ENCODE peak calls at places on chromosome 19, in five cellular contexts. One of them, this sample, is unnamed.

GRCh38 chr19:28140201-28140600 is 1072.8 kb downstream of the UQCRFS1 start:
- DNase-seq in right lobe of liver: no peak
- DNase-seq in GM23248: no peak
- DNase-seq in Caco-2: no peak
- DNase-seq in left lung: no peak
- DNase-seq in this sample: no peak

GRCh38 chr19:4267101-4267900 is 11.8 kb upstream of the SHD start:
- DNase-seq in right lobe of liver: peak; percentile 76
- DNase-seq in GM23248: peak; percentile 49
- DNase-seq in Caco-2: peak; percentile 70
- DNase-seq in left lung: peak; percentile 86
- DNase-seq in this sample: peak; percentile 56

GRCh38 chr19:46963093-46963734 is 56.4 kb upstream of the NPAS1 start:
- DNase-seq in right lobe of liver: no peak
- DNase-seq in GM23248: peak; percentile 96
- DNase-seq in Caco-2: no peak
- DNase-seq in left lung: no peak
- DNase-seq in this sample: no peak

GRCh38 chr19:16599655-16600346 is 27.6 kb upstream of the SLC35E1 start:
- DNase-seq in right lobe of liver: no peak
- DNase-seq in GM23248: no peak
- DNase-seq in Caco-2: no peak
- DNase-seq in left lung: peak; percentile 38
- DNase-seq in this sample: no peak

GRCh38 chr19:46225558-46226004 is 4.0 kb upstream of the IGFL1 start:
- DNase-seq in right lobe of liver: no peak
- DNase-seq in GM23248: peak; percentile 25
- DNase-seq in Caco-2: peak; percentile 23
- DNase-seq in left lung: no peak
- DNase-seq in this sample: no peak

GRCh38 chr19:29410974-29411615 is 114.7 kb upstream of the VSTM2B start:
- DNase-seq in right lobe of liver: no peak
- DNase-seq in GM23248: peak; percentile 7
- DNase-seq in Caco-2: no peak
- DNase-seq in left lung: peak; percentile 20
- DNase-seq in this sample: peak; percentile 14

GRCh38 chr19:6718741-6719539 is 1.5 kb downstream of the C3 start:
- DNase-seq in right lobe of liver: peak; percentile 97
- DNase-seq in GM23248: peak; percentile 58
- DNase-seq in Caco-2: peak; percentile 37
- DNase-seq in left lung: peak; percentile 81
- DNase-seq in this sample: no peak

GRCh38 chr19:43560687-43561086 is 14.6 kb downstream of the XRCC1 start:
- DNase-seq in right lobe of liver: no peak
- DNase-seq in GM23248: peak; percentile 59
- DNase-seq in Caco-2: peak; percentile 55
- DNase-seq in left lung: peak; percentile 17
- DNase-seq in this sample: no peak

GRCh38 chr19:3466630-3467029 is 13.7 kb downstream of the SMIM24 start:
- DNase-seq in right lobe of liver: no peak
- DNase-seq in GM23248: no peak
- DNase-seq in Caco-2: no peak
- DNase-seq in left lung: no peak
- DNase-seq in this sample: no peak

GRCh38 chr19:14370169-14370998 is 10.9 kb upstream of the ADGRE5 start:
- DNase-seq in right lobe of liver: no peak
- DNase-seq in GM23248: peak; percentile 32
- DNase-seq in Caco-2: no peak
- DNase-seq in left lung: no peak
- DNase-seq in this sample: no peak

GRCh38 chr19:32581704-32582164 is 744 bp downstream of the PDCD5 start:
- DNase-seq in right lobe of liver: peak; percentile 59
- DNase-seq in GM23248: peak; percentile 67
- DNase-seq in Caco-2: peak; percentile 51
- DNase-seq in left lung: peak; percentile 81
- DNase-seq in this sample: no peak

GRCh38 chr19:17424743-17425365 is 5.0 kb downstream of the MVB12A start:
- DNase-seq in right lobe of liver: no peak
- DNase-seq in GM23248: peak; percentile 24
- DNase-seq in Caco-2: peak; percentile 65
- DNase-seq in left lung: peak; percentile 68
- DNase-seq in this sample: no peak

GRCh38 chr19:5292843-5293606 is 47.6 kb downstream of the PTPRS start:
- DNase-seq in right lobe of liver: no peak
- DNase-seq in GM23248: peak; percentile 92
- DNase-seq in Caco-2: no peak
- DNase-seq in left lung: peak; percentile 81
- DNase-seq in this sample: peak; percentile 49

GRCh38 chr19:18716857-18717256 is 33.4 kb downstream of the CRTC1 start:
- DNase-seq in right lobe of liver: no peak
- DNase-seq in GM23248: no peak
- DNase-seq in Caco-2: no peak
- DNase-seq in left lung: no peak
- DNase-seq in this sample: no peak

GRCh38 chr19:18718846-18719458 is 35.5 kb downstream of the CRTC1 start:
- DNase-seq in right lobe of liver: no peak
- DNase-seq in GM23248: no peak
- DNase-seq in Caco-2: no peak
- DNase-seq in left lung: no peak
- DNase-seq in this sample: no peak

GRCh38 chr19:18718015-18718526 is 34.6 kb downstream of the CRTC1 start:
- DNase-seq in right lobe of liver: no peak
- DNase-seq in GM23248: no peak
- DNase-seq in Caco-2: no peak
- DNase-seq in left lung: no peak
- DNase-seq in this sample: no peak

GRCh38 chr19:18719541-18719940 is 36.1 kb downstream of the CRTC1 start:
- DNase-seq in right lobe of liver: no peak
- DNase-seq in GM23248: no peak
- DNase-seq in Caco-2: no peak
- DNase-seq in left lung: no peak
- DNase-seq in this sample: no peak

DNA sequence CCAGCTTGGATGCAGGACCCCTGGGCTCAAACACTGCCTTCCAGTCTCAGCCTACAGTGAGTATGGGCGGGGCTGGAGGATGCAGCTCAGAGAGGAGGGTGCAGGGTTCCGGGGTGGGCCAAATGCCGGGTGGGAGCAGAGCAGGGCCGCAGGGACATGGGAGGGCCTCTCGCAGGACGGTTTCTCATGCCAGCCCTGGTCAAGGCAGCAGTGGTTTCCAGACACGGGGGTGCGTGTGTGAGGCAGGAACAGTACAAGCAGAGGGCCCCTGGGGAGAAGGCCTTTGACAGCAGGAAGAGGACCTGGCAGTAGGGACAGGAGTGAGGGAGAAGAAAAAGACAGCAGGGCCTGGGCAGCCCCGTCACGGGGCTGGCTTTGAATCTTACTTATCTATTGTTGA is 34.1 kb downstream of the CRTC1 start:
- DNase-seq in right lobe of liver: no peak
- DNase-seq in GM23248: no peak
- DNase-seq in Caco-2: no peak
- DNase-seq in left lung: no peak
- DNase-seq in this sample: no peak
- H3K4me1 ChIP-seq in right lobe of liver: no peaks in the 10 kb centered on the region
- H3K4me1 ChIP-seq in GM23248: no peaks in the 10 kb centered on the region
- H3K4me1 ChIP-seq in Caco-2: no peaks in the 10 kb centered on the region
- H3K4me1 ChIP-seq in left lung: no peaks in the 10 kb centered on the region
- H3K4me1 ChIP-seq in this sample: no peaks in the 10 kb centered on the region

GRCh38 chr19:1854032-1854541 is 5.8 kb upstream of the REXO1 start:
- DNase-seq in right lobe of liver: no peak
- DNase-seq in GM23248: no peak
- DNase-seq in Caco-2: no peak
- DNase-seq in left lung: peak; percentile 72
- DNase-seq in this sample: no peak
- H3K4me1 ChIP-seq in right lobe of liver: no peaks in the 10 kb centered on the region
- H3K4me1 ChIP-seq in GM23248: peaks cover 31% of the 10 kb centered on the region
- H3K4me1 ChIP-seq in Caco-2: peaks cover 13% of the 10 kb centered on the region
- H3K4me1 ChIP-seq in left lung: peaks cover 33% of the 10 kb centered on the region
- H3K4me1 ChIP-seq in this sample: peaks cover 62% of the 10 kb centered on the region

GRCh38 chr19:51394045-51394836 is 3.9 kb upstream of the C19orf84 start:
- DNase-seq in right lobe of liver: peak; percentile 92
- DNase-seq in GM23248: peak; percentile 99
- DNase-seq in Caco-2: peak; percentile 97
- DNase-seq in left lung: peak; percentile 91
- DNase-seq in this sample: peak; percentile 94

GRCh38 chr19:51386882-51387520 is 773 bp downstream of the LIM2 start:
- DNase-seq in right lobe of liver: no peak
- DNase-seq in GM23248: no peak
- DNase-seq in Caco-2: no peak
- DNase-seq in left lung: no peak
- DNase-seq in this sample: no peak

GRCh38 chr19:51387924-51388389 is at the start of gene LIM2:
- DNase-seq in right lobe of liver: no peak
- DNase-seq in GM23248: no peak
- DNase-seq in Caco-2: no peak
- DNase-seq in left lung: no peak
- DNase-seq in this sample: no peak

GRCh38 chr19:51389143-51389542 is 1.2 kb downstream of the C19orf84 start:
- DNase-seq in right lobe of liver: no peak
- DNase-seq in GM23248: no peak
- DNase-seq in Caco-2: no peak
- DNase-seq in left lung: no peak
- DNase-seq in this sample: no peak

GRCh38 chr19:51391073-51391611 is 751 bp upstream of the C19orf84 start:
- DNase-seq in right lobe of liver: no peak
- DNase-seq in GM23248: no peak
- DNase-seq in Caco-2: no peak
- DNase-seq in left lung: no peak
- DNase-seq in this sample: no peak
- H3K4me1 ChIP-seq in right lobe of liver: no peaks in the 10 kb centered on the region
- H3K4me1 ChIP-seq in GM23248: no peaks in the 10 kb centered on the region
- H3K4me1 ChIP-seq in Caco-2: peaks cover 3% of the 10 kb centered on the region
- H3K4me1 ChIP-seq in left lung: no peaks in the 10 kb centered on the region
- H3K4me1 ChIP-seq in this sample: peaks cover 6% of the 10 kb centered on the region

GRCh38 chr19:19224852-19225494 is 13.2 kb downstream of the NCAN start:
- DNase-seq in right lobe of liver: peak; percentile 81
- DNase-seq in GM23248: peak; percentile 74
- DNase-seq in Caco-2: peak; percentile 87
- DNase-seq in left lung: peak; percentile 95
- DNase-seq in this sample: no peak
- H3K4me1 ChIP-seq in right lobe of liver: no peaks in the 10 kb centered on the region
- H3K4me1 ChIP-seq in GM23248: no peaks in the 10 kb centered on the region
- H3K4me1 ChIP-seq in Caco-2: no peaks in the 10 kb centered on the region
- H3K4me1 ChIP-seq in left lung: no peaks in the 10 kb centered on the region
- H3K4me1 ChIP-seq in this sample: peaks cover 3% of the 10 kb centered on the region

This sample was measured in tibial nerve.